ENCODE peak calls at places on chromosomes 2 and 18, in eight cellular contexts. A, O, P, G, Y, T, Z and U are unnamed samples.

GRCh38 chr18:53799134-53799533 is 425.3 kb downstream of the MBD2 start:
- DNase-seq in Z (no peak), G (peak), O (no peak), P (no peak), Y (peak), A (no peak), T (no peak), U (peak)

GRCh38 chr2:149383340-149383739 is 53.0 kb downstream of the LYPD6 start:
- DNase-seq in T (peak), Y (peak), G (peak), Z (no peak), O (peak), P (no peak), A (no peak), U (peak)

GRCh38 chr18:32831781-32832180 is 59.0 kb upstream of the KLHL14 start:
- DNase-seq in Z (no peak), G (no peak), T (no peak), A (no peak), Y (no peak), O (no peak), P (no peak), U (no peak)

GRCh38 chr18:75141166-75141565 is 67.8 kb downstream of the PTGR3 start:
- DNase-seq in P (no peak), Y (no peak), G (no peak), A (no peak), O (no peak), Z (no peak), T (no peak), U (no peak)

GRCh38 chr2:40668435-40668834 is 216.5 kb upstream of the SLC8A1 start:
- DNase-seq in G (no peak), T (peak), Y (no peak), P (no peak), A (no peak), O (peak), Z (no peak), U (peak)

GRCh38 chr2:176457486-176457885 is 188.2 kb downstream of the MTX2 start:
- DNase-seq in O (no peak), G (no peak), T (no peak), A (no peak), P (no peak), Z (no peak), Y (no peak), U (peak)

GRCh38 chr18:32576296-32576916 is 105.7 kb upstream of the GAREM1 start:
- DNase-seq in Z (peak), P (no peak), O (no peak), G (peak), Y (no peak), T (no peak), A (peak), U (no peak)

GRCh38 chr2:220282221-220282620 is 654.8 kb downstream of the SLC4A3 start:
- DNase-seq in A (no peak), G (no peak), Y (no peak), Z (no peak), O (no peak), T (no peak), P (no peak), U (no peak)

GRCh38 chr18:40133253-40133652 is 1821.8 kb upstream of the PIK3C3 start:
- DNase-seq in O (no peak), Y (no peak), A (no peak), P (no peak), T (no peak), G (no peak), Z (no peak), U (no peak)

GRCh38 chr2:210363261-210363660 is 48.3 kb upstream of the MYL1 start:
- DNase-seq in O (no peak), A (peak), Z (no peak), T (no peak), P (no peak), G (no peak), Y (no peak), U (no peak)

GRCh38 chr2:29718326-29718725 is 203.1 kb downstream of the ALK start:
- DNase-seq in G (no peak), O (no peak), Y (no peak), T (no peak), A (no peak), P (no peak), Z (no peak), U (no peak)